ENCODE peak calls at places on chromosomes 13 and 19, in nine cellular contexts. G, Q, J, O, K, F, X, R and S are unnamed samples.

GRCh38 chr13:75492389-75492788 is 10.4 kb upstream of the TBC1D4 start:
- DNase-seq in G (peak; percentile 37), Q (no peak), J (no peak), O (no peak), K (no peak), F (peak; percentile 74), X (no peak), R (no peak), S (no peak)

GRCh38 chr13:98586400-98587144 is 9.7 kb upstream of the STK24 start:
- DNase-seq in G (no peak), Q (no peak), J (no peak), O (no peak), K (no peak), F (no peak), X (no peak), R (no peak), S (no peak)

GRCh38 chr19:32676895-32677359 is 1.3 kb downstream of the RGS9BP start:
- DNase-seq in G (no peak), Q (peak; percentile 38), J (no peak), O (no peak), K (no peak), F (no peak), X (no peak), R (no peak), S (no peak)

GRCh38 chr13:26022538-26023292 is 29.1 kb downstream of the SHISA2 start:
- DNase-seq in G (peak; percentile 67), Q (no peak), J (no peak), O (peak; percentile 75), K (peak; percentile 83), F (peak; percentile 90), X (peak; percentile 89), R (peak; percentile 14), S (peak; percentile 74)

GRCh38 chr13:112693831-112694497 is 4.1 kb downstream of the ATP11A start:
- DNase-seq in G (peak; percentile 76), Q (peak; percentile 35), J (no peak), O (no peak), K (no peak), F (peak; percentile 88), X (peak; percentile 83), R (no peak), S (peak; percentile 47)

GRCh38 chr19:29672933-29673336 is 7.7 kb downstream of the PLEKHF1 start:
- DNase-seq in G (no peak), Q (no peak), J (no peak), O (no peak), K (no peak), F (no peak), X (no peak), R (peak; percentile 38), S (no peak)

GRCh38 chr13:40113644-40114304 is 458.3 kb downstream of the COG6 start:
- DNase-seq in G (peak; percentile 75), Q (no peak), J (no peak), O (no peak), K (no peak), F (peak; percentile 61), X (no peak), R (no peak), S (peak; percentile 79)

GRCh38 chr13:65965496-65965895 is 1264.6 kb downstream of the PCDH9 start:
- DNase-seq in G (peak; percentile 55), Q (no peak), J (no peak), O (no peak), K (no peak), F (peak; percentile 14), X (no peak), R (no peak), S (peak; percentile 37)

GRCh38 chr13:27283906-27284523 is 13.4 kb downstream of the RASL11A start:
- DNase-seq in G (peak; percentile 44), Q (no peak), J (no peak), O (no peak), K (no peak), F (peak; percentile 47), X (peak; percentile 42), R (peak; percentile 24), S (no peak)

GRCh38 chr13:59877933-59878332 is 285.8 kb downstream of the DIAPH3 start:
- DNase-seq in G (peak; percentile 22), Q (no peak), J (no peak), O (no peak), K (no peak), F (peak; percentile 69), X (no peak), R (no peak), S (peak; percentile 3)

GRCh38 chr13:42181381-42181953 is 90.5 kb upstream of the AKAP11 start:
- DNase-seq in G (peak; percentile 6), Q (no peak), J (no peak), O (no peak), K (no peak), F (no peak), X (no peak), R (no peak), S (no peak)

GRCh38 chr13:45623516-45624090 is 8.1 kb upstream of the ERICH6B start:
- DNase-seq in G (peak; percentile 29), Q (peak; percentile 47), J (no peak), O (no peak), K (no peak), F (peak; percentile 51), X (no peak), R (no peak), S (no peak)

GRCh38 chr19:54201980-54202379 is 1.3 kb downstream of the RPS9 start:
- DNase-seq in G (peak; percentile 45), Q (no peak), J (no peak), O (peak; percentile 45), K (no peak), F (no peak), X (no peak), R (no peak), S (no peak)

GRCh38 chr13:94480672-94481145 is 1.2 kb upstream of the DCT start:
- DNase-seq in G (peak; percentile 86), Q (no peak), J (no peak), O (no peak), K (peak; percentile 41), F (peak; percentile 91), X (no peak), R (no peak), S (peak; percentile 6)

GRCh38 chr13:25922373-25922772 is 129.4 kb downstream of the SHISA2 start:
- DNase-seq in G (no peak), Q (no peak), J (no peak), O (no peak), K (no peak), F (no peak), X (no peak), R (no peak), S (no peak)

GRCh38 chr19:39150235-39150634 is 24.6 kb downstream of the PAK4 start:
- DNase-seq in G (no peak), Q (no peak), J (no peak), O (no peak), K (no peak), F (no peak), X (no peak), R (no peak), S (no peak)

GRCh38 chr19:32624410-32624809 is 43.4 kb downstream of the PDCD5 start:
- DNase-seq in G (peak; percentile 56), Q (no peak), J (no peak), O (no peak), K (no peak), F (no peak), X (no peak), R (no peak), S (no peak)

DNA sequence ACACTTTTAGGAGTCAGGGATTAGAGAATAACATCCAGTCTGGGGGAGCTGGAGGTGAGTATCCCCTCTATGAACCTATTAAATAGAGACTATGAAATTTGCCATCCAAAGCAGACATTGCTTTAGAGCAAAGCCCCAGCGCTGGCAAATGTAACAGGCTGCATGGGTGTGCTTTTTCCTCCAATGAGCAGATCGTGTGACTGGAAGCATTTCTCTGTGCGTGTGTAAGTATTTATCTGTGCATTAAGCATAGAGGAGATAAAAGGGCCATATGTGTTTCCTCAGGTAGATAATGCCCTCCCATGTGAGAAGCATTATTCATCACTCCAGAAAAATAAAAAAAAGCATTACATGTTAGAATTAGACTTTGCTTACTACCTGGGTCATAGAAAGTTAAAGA is 924 bp downstream of the TNFSF13B start:
- DNase-seq in G (peak; percentile 18), Q (no peak), J (no peak), O (no peak), K (no peak), F (peak; percentile 22), X (peak; percentile 21), R (no peak), S (no peak)
- H3K4me3 ChIP-seq in G (no peak overlapping the region), Q (no peak overlapping the region), J (peak overlapping the region; percentile 35), O (peak overlapping the region; percentile 50), K (peak overlapping the region; percentile 60), F (peak overlapping the region; percentile 62), X (peak overlapping the region; percentile 36), R (no peak overlapping the region), S (no peak overlapping the region)

DNA sequence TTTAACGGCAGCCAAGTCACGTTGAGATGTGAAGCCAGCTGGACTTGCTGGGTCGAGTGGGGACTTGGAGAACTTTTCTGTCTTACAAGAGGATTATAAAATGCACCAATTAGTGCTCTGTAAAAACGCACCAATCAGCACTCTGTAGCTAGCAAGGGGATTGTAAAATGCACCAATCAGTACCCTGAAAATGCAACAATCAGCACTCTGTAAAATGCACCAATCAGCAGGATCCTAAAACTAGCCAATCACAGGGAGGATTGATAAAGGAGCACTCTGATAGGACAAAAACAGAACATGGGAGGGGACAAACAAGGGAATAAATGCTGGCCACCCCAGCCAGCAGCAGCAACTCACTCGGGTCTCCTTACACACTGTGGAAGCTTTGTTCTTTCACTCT is 337.6 kb upstream of the SLITRK5 start:
- DNase-seq in G (no peak), Q (no peak), J (no peak), O (no peak), K (no peak), F (no peak), X (no peak), R (no peak), S (no peak)
- H3K4me3 ChIP-seq in G (no peak overlapping the region), Q (no peak overlapping the region), J (no peak overlapping the region), O (no peak overlapping the region), K (no peak overlapping the region), F (no peak overlapping the region), X (no peak overlapping the region), R (no peak overlapping the region), S (no peak overlapping the region)

DNA sequence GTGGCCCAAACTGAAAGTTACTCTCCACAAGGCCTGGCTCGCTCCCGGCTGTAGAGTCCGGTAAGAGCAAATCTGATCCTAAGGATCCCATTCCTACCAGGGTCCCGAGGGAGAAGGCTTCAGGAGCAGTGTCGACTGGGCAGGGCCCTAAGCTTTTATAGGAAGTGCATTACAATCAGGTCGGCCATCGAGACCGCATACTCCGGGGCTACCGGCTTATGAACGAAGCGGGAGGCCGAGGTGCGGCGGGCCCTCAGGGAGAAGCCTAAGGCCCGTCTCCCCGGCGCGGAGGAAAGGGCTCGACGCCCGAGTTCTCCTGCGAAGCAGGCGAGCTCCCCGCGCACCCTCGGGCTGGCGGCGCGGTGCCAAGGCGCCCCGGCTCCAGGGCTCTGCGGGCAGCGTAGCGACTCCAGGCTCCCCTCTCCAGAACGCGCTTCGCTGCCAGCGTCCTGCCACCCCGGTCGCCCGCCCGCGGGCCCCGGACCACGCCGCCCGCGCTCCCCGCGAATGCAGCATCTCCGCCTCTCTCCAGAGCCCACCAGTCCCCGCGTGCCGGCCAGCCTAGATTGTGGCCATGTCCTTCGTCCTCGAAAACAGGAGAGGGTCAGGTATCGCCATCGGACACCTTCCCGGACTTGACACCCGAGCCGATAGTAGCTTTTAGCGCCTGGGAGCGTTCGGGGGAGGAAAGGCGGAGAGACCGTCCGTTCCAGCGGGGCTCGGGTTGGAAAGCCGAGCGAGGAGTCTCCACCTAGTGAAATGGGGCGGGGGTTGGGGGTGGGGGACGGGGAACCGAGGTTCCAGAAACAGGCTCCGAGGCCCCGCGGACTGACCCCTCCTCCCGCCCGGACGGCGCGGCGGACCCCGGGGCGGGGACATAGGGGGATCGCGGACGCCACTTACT is 1.3 kb downstream of the EFNB2 start:
- DNase-seq in G (peak; percentile 74), Q (peak; percentile 55), J (peak; percentile 38), O (peak; percentile 70), K (peak; percentile 28), F (peak; percentile 53), X (peak; percentile 54), R (peak; percentile 63), S (peak; percentile 57)
- H3K4me3 ChIP-seq in G (peak overlapping the region; percentile 88), Q (peak overlapping the region; percentile 71), J (peak overlapping the region; percentile 56), O (peak overlapping the region; percentile 71), K (peak overlapping the region; percentile 77), F (peak overlapping the region; percentile 65), X (peak overlapping the region; percentile 73), R (peak overlapping the region; percentile 77), S (peak overlapping the region; percentile 88)

GRCh38 chr19:48696353-48697010 is 711 bp downstream of the FUT2 start:
- DNase-seq in G (no peak), Q (peak; percentile 61), J (no peak), O (peak; percentile 74), K (no peak), F (peak; percentile 43), X (no peak), R (peak; percentile 59), S (no peak)
- H3K4me3 ChIP-seq in G (no peak overlapping the region), Q (peak overlapping the region; percentile 46), J (peak overlapping the region; percentile 16), O (peak overlapping the region; percentile 63), K (peak overlapping the region; percentile 52), F (peak overlapping the region; percentile 63), X (no peak overlapping the region), R (peak overlapping the region; percentile 42), S (no peak overlapping the region)